ENCODE peak calls at places on chromosomes 13 and 19, in four cellular contexts. One of them, this sample, is unnamed.

GRCh38 chr13:99600318-99600717 is 99.0 kb downstream of the TM9SF2 start:
- DNase-seq in NCI-H1694: no peak
- DNase-seq in A172: no peak
- DNase-seq in fibroblast of the conjunctiva: no peak
- DNase-seq in this sample: no peak

GRCh38 chr19:6424190-6424938 is at the start of gene KHSRP:
- DNase-seq in NCI-H1694: no peak
- DNase-seq in A172: no peak
- DNase-seq in fibroblast of the conjunctiva: no peak
- DNase-seq in this sample: no peak

GRCh38 chr13:23477096-23477495 is 43.6 kb upstream of the SACS start:
- DNase-seq in NCI-H1694: no peak
- DNase-seq in A172: no peak
- DNase-seq in fibroblast of the conjunctiva: no peak
- DNase-seq in this sample: no peak

GRCh38 chr13:94153586-94153985 is 325.9 kb downstream of the DCT start:
- DNase-seq in NCI-H1694: no peak
- DNase-seq in A172: no peak
- DNase-seq in fibroblast of the conjunctiva: no peak
- DNase-seq in this sample: no peak

GRCh38 chr19:14003279-14004051 is 2.7 kb downstream of the RFX1 start:
- DNase-seq in NCI-H1694: no peak
- DNase-seq in A172: no peak
- DNase-seq in fibroblast of the conjunctiva: no peak
- DNase-seq in this sample: no peak

GRCh38 chr19:4369109-4369887 is 25.9 kb downstream of the MPND start:
- DNase-seq in NCI-H1694: no peak
- DNase-seq in A172: peak; percentile 84
- DNase-seq in fibroblast of the conjunctiva: no peak
- DNase-seq in this sample: no peak

GRCh38 chr13:99993660-99994455 is 12.3 kb downstream of the ZIC2 start:
- DNase-seq in NCI-H1694: no peak
- DNase-seq in A172: no peak
- DNase-seq in fibroblast of the conjunctiva: no peak
- DNase-seq in this sample: no peak

GRCh38 chr19:48991823-48992570 is 1.1 kb downstream of the GYS1 start:
- DNase-seq in NCI-H1694: no peak
- DNase-seq in A172: peak; percentile 42
- DNase-seq in fibroblast of the conjunctiva: peak; percentile 75
- DNase-seq in this sample: no peak

GRCh38 chr13:99119686-99120085 is 81.0 kb upstream of the UBAC2 start:
- DNase-seq in NCI-H1694: no peak
- DNase-seq in A172: no peak
- DNase-seq in fibroblast of the conjunctiva: no peak
- DNase-seq in this sample: no peak

This sample was measured in DMS 273 treated with DMSO at 0.1 percent for 48 hours.